ENCODE peak calls at places on chromosome 22, in eight cellular contexts. One of them, this sample, is unnamed.

GRCh38 chr22:27241430-27242110 is 560.0 kb downstream of the MN1 start:
- DNase-seq in uterus: no peak
- DNase-seq in HCT116: no peak
- DNase-seq in cardiac muscle cell: peak; percentile 34
- DNase-seq in AG09309: no peak
- DNase-seq in fibroblast of pulmonary artery: peak; percentile 44
- DNase-seq in nephron progenitor cell: peak; percentile 43
- DNase-seq in AG09319: no peak
- DNase-seq in this sample: no peak

GRCh38 chr22:31945478-31945815 is 1.1 kb downstream of the YWHAH start:
- DNase-seq in uterus: no peak
- DNase-seq in HCT116: no peak
- DNase-seq in cardiac muscle cell: no peak
- DNase-seq in AG09309: no peak
- DNase-seq in fibroblast of pulmonary artery: no peak
- DNase-seq in nephron progenitor cell: no peak
- DNase-seq in AG09319: no peak
- DNase-seq in this sample: no peak

GRCh38 chr22:20607157-20607907 is 99.9 kb downstream of the MED15 start:
- DNase-seq in uterus: no peak
- DNase-seq in HCT116: no peak
- DNase-seq in cardiac muscle cell: peak; percentile 14
- DNase-seq in AG09309: no peak
- DNase-seq in fibroblast of pulmonary artery: no peak
- DNase-seq in nephron progenitor cell: peak; percentile 40
- DNase-seq in AG09319: no peak
- DNase-seq in this sample: no peak

GRCh38 chr22:37330200-37331033 is 48.1 kb downstream of the CYTH4 start:
- DNase-seq in uterus: no peak
- DNase-seq in HCT116: peak; percentile 96
- DNase-seq in cardiac muscle cell: peak; percentile 92
- DNase-seq in AG09309: peak; percentile 72
- DNase-seq in fibroblast of pulmonary artery: peak; percentile 84
- DNase-seq in nephron progenitor cell: peak; percentile 87
- DNase-seq in AG09319: no peak
- DNase-seq in this sample: peak; percentile 81

GRCh38 chr22:47205081-47205491 is 442.6 kb downstream of the TBC1D22A start:
- DNase-seq in uterus: no peak
- DNase-seq in HCT116: no peak
- DNase-seq in cardiac muscle cell: no peak
- DNase-seq in AG09309: no peak
- DNase-seq in fibroblast of pulmonary artery: no peak
- DNase-seq in nephron progenitor cell: no peak
- DNase-seq in AG09319: no peak
- DNase-seq in this sample: no peak

GRCh38 chr22:39546889-39547586 is 14.5 kb upstream of the RPS19BP1 start:
- DNase-seq in uterus: no peak
- DNase-seq in HCT116: no peak
- DNase-seq in cardiac muscle cell: no peak
- DNase-seq in AG09309: no peak
- DNase-seq in fibroblast of pulmonary artery: no peak
- DNase-seq in nephron progenitor cell: no peak
- DNase-seq in AG09319: no peak
- DNase-seq in this sample: no peak

GRCh38 chr22:44112191-44112590 is 68.5 kb upstream of the PARVG start:
- DNase-seq in uterus: no peak
- DNase-seq in HCT116: no peak
- DNase-seq in cardiac muscle cell: no peak
- DNase-seq in AG09309: no peak
- DNase-seq in fibroblast of pulmonary artery: no peak
- DNase-seq in nephron progenitor cell: no peak
- DNase-seq in AG09319: no peak
- DNase-seq in this sample: no peak

GRCh38 chr22:40335358-40335757 is 10.9 kb upstream of the ADSL start:
- DNase-seq in uterus: no peak
- DNase-seq in HCT116: no peak
- DNase-seq in cardiac muscle cell: no peak
- DNase-seq in AG09309: no peak
- DNase-seq in fibroblast of pulmonary artery: no peak
- DNase-seq in nephron progenitor cell: no peak
- DNase-seq in AG09319: no peak
- DNase-seq in this sample: no peak

GRCh38 chr22:24154826-24155225 is 26.5 kb upstream of the SUSD2 start:
- DNase-seq in uterus: no peak
- DNase-seq in HCT116: no peak
- DNase-seq in cardiac muscle cell: no peak
- DNase-seq in AG09309: no peak
- DNase-seq in fibroblast of pulmonary artery: no peak
- DNase-seq in nephron progenitor cell: no peak
- DNase-seq in AG09319: no peak
- DNase-seq in this sample: no peak

GRCh38 chr22:24157783-24158170 is 23.5 kb upstream of the SUSD2 start:
- DNase-seq in uterus: no peak
- DNase-seq in HCT116: no peak
- DNase-seq in cardiac muscle cell: no peak
- DNase-seq in AG09309: no peak
- DNase-seq in fibroblast of pulmonary artery: no peak
- DNase-seq in nephron progenitor cell: no peak
- DNase-seq in AG09319: no peak
- DNase-seq in this sample: no peak

GRCh38 chr22:24155597-24156145 is 25.6 kb upstream of the SUSD2 start:
- DNase-seq in uterus: peak; percentile 83
- DNase-seq in HCT116: no peak
- DNase-seq in cardiac muscle cell: peak; percentile 84
- DNase-seq in AG09309: no peak
- DNase-seq in fibroblast of pulmonary artery: peak; percentile 68
- DNase-seq in nephron progenitor cell: peak; percentile 72
- DNase-seq in AG09319: peak; percentile 49
- DNase-seq in this sample: peak; percentile 22

GRCh38 chr22:24156146-24156914 is 25.0 kb upstream of the SUSD2 start:
- DNase-seq in uterus: no peak
- DNase-seq in HCT116: no peak
- DNase-seq in cardiac muscle cell: peak; percentile 72
- DNase-seq in AG09309: no peak
- DNase-seq in fibroblast of pulmonary artery: peak; percentile 35
- DNase-seq in nephron progenitor cell: peak; percentile 55
- DNase-seq in AG09319: no peak
- DNase-seq in this sample: no peak

DNA sequence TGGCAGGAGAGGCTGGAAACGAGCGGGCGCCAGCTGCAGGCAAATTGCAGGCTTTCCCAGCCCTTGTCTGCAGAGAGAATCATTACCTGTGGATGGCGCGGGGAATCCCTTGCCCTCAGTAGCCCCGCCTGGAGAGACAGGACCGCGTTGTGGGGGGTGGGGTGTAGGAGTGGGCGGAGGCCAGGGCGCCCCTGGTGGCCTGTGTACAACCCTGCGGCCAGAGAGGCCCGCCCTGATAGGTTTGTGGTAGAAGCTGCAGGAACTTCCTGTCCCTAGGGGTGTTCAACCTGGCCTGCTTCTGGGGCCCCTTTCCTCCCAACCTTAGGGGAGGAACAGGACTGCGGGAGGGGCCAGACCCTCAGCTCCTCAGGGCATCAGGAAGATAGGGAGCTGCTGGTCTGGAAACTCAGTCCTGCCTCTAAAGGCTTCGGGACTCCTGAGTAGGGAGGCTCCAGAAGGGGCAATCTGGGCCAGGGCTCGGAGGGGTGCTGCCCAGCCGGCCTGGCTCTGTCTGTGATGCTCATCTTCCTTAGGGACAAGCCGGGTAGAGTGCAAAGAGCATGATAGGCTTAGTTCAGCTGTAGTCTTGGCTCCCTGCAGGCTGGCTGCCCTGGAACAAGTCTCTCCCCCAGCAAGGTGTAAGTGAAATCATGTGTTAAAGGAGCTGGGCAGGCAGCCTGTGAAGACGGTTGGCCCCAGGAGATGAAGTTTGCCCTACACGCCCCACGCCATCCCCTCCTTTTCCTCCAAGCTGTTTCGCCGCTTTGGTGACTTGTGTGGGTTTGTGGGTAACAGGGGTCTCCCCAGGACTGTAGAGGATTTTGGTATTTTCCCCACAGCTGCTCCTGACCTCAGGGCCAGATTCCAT is 24.1 kb upstream of the SUSD2 start:
- DNase-seq in uterus: peak; percentile 86
- DNase-seq in HCT116: peak; percentile 67
- DNase-seq in cardiac muscle cell: peak; percentile 90
- DNase-seq in AG09309: no peak
- DNase-seq in fibroblast of pulmonary artery: peak; percentile 69
- DNase-seq in nephron progenitor cell: peak; percentile 86
- DNase-seq in AG09319: peak; percentile 37
- DNase-seq in this sample: peak; percentile 74
- TF ChIP-seq CTCF in uterus: peak; percentile 83
- TF ChIP-seq CTCF in HCT116: peak; percentile 93
- TF ChIP-seq CTCF in cardiac muscle cell: peak; percentile 91
- TF ChIP-seq CTCF in AG09309: peak; percentile 92
- TF ChIP-seq CTCF in fibroblast of pulmonary artery: peak; percentile 80
- TF ChIP-seq CTCF in nephron progenitor cell: peak; percentile 84
- TF ChIP-seq CTCF in AG09319: peak; percentile 85
- TF ChIP-seq CTCF in this sample: peak; percentile 79

GRCh38 chr22:41504397-41504796 is 35.5 kb downstream of the ACO2 start:
- DNase-seq in uterus: no peak
- DNase-seq in HCT116: no peak
- DNase-seq in cardiac muscle cell: no peak
- DNase-seq in AG09309: no peak
- DNase-seq in fibroblast of pulmonary artery: no peak
- DNase-seq in nephron progenitor cell: no peak
- DNase-seq in AG09319: no peak
- DNase-seq in this sample: no peak

GRCh38 chr22:41500303-41500702 is 31.4 kb downstream of the ACO2 start:
- DNase-seq in uterus: no peak
- DNase-seq in HCT116: no peak
- DNase-seq in cardiac muscle cell: no peak
- DNase-seq in AG09309: no peak
- DNase-seq in fibroblast of pulmonary artery: no peak
- DNase-seq in nephron progenitor cell: no peak
- DNase-seq in AG09319: no peak
- DNase-seq in this sample: no peak

GRCh38 chr22:41499624-41500280 is 30.8 kb downstream of the ACO2 start:
- DNase-seq in uterus: no peak
- DNase-seq in HCT116: no peak
- DNase-seq in cardiac muscle cell: no peak
- DNase-seq in AG09309: no peak
- DNase-seq in fibroblast of pulmonary artery: no peak
- DNase-seq in nephron progenitor cell: no peak
- DNase-seq in AG09319: no peak
- DNase-seq in this sample: no peak

GRCh38 chr22:41498322-41498721 is 29.4 kb downstream of the ACO2 start:
- DNase-seq in uterus: no peak
- DNase-seq in HCT116: no peak
- DNase-seq in cardiac muscle cell: no peak
- DNase-seq in AG09309: no peak
- DNase-seq in fibroblast of pulmonary artery: no peak
- DNase-seq in nephron progenitor cell: no peak
- DNase-seq in AG09319: no peak
- DNase-seq in this sample: no peak

DNA sequence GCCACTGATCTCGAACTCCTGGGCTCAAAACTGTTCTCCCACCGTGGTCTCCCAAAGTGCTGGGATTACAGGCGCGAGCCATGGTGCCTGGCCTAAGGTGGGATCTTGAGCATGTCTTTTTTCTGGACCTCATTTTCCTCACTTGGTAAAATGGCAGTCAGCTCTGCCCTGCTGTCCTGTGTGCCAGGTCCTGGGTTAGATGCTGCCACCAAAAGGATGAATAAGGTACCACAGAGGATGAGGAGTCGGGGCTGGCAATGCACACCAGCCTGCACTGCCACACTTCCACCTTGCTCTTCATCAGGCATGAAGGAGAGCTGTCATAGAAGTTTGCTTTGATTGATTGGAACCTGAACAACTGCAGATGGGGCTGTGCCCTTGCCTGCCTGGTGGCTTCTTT is 32.3 kb downstream of the ACO2 start:
- DNase-seq in uterus: no peak
- DNase-seq in HCT116: no peak
- DNase-seq in cardiac muscle cell: no peak
- DNase-seq in AG09309: no peak
- DNase-seq in fibroblast of pulmonary artery: no peak
- DNase-seq in nephron progenitor cell: no peak
- DNase-seq in AG09319: no peak
- DNase-seq in this sample: no peak
- TF ChIP-seq CTCF in uterus: no peak
- TF ChIP-seq CTCF in HCT116: peak; percentile 36
- TF ChIP-seq CTCF in cardiac muscle cell: peak; percentile 10
- TF ChIP-seq CTCF in AG09309: no peak
- TF ChIP-seq CTCF in fibroblast of pulmonary artery: peak; percentile 17
- TF ChIP-seq CTCF in nephron progenitor cell: no peak
- TF ChIP-seq CTCF in AG09319: peak; percentile 10
- TF ChIP-seq CTCF in this sample: peak; percentile 23

GRCh38 chr22:45833613-45834012 is 143.3 kb downstream of the WNT7B start:
- DNase-seq in uterus: no peak
- DNase-seq in HCT116: no peak
- DNase-seq in cardiac muscle cell: no peak
- DNase-seq in AG09309: no peak
- DNase-seq in fibroblast of pulmonary artery: no peak
- DNase-seq in nephron progenitor cell: no peak
- DNase-seq in AG09319: no peak
- DNase-seq in this sample: no peak

GRCh38 chr22:45832180-45832579 is 144.8 kb downstream of the WNT7B start:
- DNase-seq in uterus: no peak
- DNase-seq in HCT116: no peak
- DNase-seq in cardiac muscle cell: no peak
- DNase-seq in AG09309: no peak
- DNase-seq in fibroblast of pulmonary artery: no peak
- DNase-seq in nephron progenitor cell: no peak
- DNase-seq in AG09319: no peak
- DNase-seq in this sample: no peak

GRCh38 chr22:45830531-45831245 is 146.3 kb downstream of the WNT7B start:
- DNase-seq in uterus: no peak
- DNase-seq in HCT116: no peak
- DNase-seq in cardiac muscle cell: peak; percentile 24
- DNase-seq in AG09309: no peak
- DNase-seq in fibroblast of pulmonary artery: peak; percentile 19
- DNase-seq in nephron progenitor cell: no peak
- DNase-seq in AG09319: no peak
- DNase-seq in this sample: no peak

GRCh38 chr22:45832959-45833580 is 143.9 kb downstream of the WNT7B start:
- DNase-seq in uterus: no peak
- DNase-seq in HCT116: no peak
- DNase-seq in cardiac muscle cell: no peak
- DNase-seq in AG09309: no peak
- DNase-seq in fibroblast of pulmonary artery: no peak
- DNase-seq in nephron progenitor cell: no peak
- DNase-seq in AG09319: no peak
- DNase-seq in this sample: no peak

DNA sequence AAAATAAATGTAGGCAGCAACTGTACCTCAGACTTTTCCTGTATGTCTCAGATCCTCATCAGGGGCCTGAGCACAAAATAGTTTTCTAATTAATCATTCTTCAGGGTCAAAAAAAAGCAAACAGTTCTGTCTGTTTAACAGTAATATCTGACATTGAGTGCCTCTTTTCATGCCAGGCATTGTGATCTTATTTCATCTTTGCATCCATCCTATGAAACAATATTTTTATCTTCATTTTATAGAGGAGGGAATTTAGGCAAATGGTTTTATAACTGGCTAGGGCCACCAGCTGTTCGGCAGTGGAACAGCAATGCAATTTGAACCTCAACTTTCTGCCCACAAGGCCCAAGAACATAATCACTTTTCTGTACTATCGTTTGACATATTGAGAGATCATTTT is 145.6 kb downstream of the WNT7B start:
- DNase-seq in uterus: no peak
- DNase-seq in HCT116: peak; percentile 6
- DNase-seq in cardiac muscle cell: no peak
- DNase-seq in AG09309: no peak
- DNase-seq in fibroblast of pulmonary artery: peak; percentile 46
- DNase-seq in nephron progenitor cell: no peak
- DNase-seq in AG09319: no peak
- DNase-seq in this sample: no peak
- TF ChIP-seq CTCF in uterus: peak; percentile 10
- TF ChIP-seq CTCF in HCT116: peak; percentile 49
- TF ChIP-seq CTCF in cardiac muscle cell: peak; percentile 60
- TF ChIP-seq CTCF in AG09309: peak; percentile 65
- TF ChIP-seq CTCF in fibroblast of pulmonary artery: peak; percentile 67
- TF ChIP-seq CTCF in nephron progenitor cell: no peak
- TF ChIP-seq CTCF in AG09319: peak; percentile 61
- TF ChIP-seq CTCF in this sample: no peak

DNA sequence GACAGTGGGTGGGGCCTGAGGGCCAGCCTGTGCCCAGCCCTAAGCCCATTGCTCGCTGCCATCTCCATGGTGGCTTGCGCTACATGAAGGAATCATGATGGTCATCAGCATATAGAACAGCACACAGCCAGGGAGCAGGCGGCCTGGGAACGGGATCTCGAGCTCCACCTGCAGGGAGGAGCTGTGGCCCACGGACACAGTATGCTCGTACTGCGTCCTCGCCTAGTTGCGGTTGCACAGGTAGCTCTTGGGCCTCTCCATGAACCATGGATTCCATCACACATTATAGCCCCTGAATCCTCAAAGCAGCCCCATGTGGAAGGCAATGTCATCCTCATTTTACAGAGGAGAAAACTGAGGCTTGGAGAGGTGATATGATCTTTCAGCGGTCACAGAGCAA is 15.1 kb downstream of the SEC14L4 start:
- DNase-seq in uterus: no peak
- DNase-seq in HCT116: no peak
- DNase-seq in cardiac muscle cell: no peak
- DNase-seq in AG09309: no peak
- DNase-seq in fibroblast of pulmonary artery: no peak
- DNase-seq in nephron progenitor cell: peak; percentile 18
- DNase-seq in AG09319: no peak
- DNase-seq in this sample: no peak
- TF ChIP-seq CTCF in uterus: no peak
- TF ChIP-seq CTCF in HCT116: no peak
- TF ChIP-seq CTCF in cardiac muscle cell: peak; percentile 31
- TF ChIP-seq CTCF in AG09309: peak; percentile 23
- TF ChIP-seq CTCF in fibroblast of pulmonary artery: no peak
- TF ChIP-seq CTCF in nephron progenitor cell: no peak
- TF ChIP-seq CTCF in AG09319: no peak
- TF ChIP-seq CTCF in this sample: no peak

This sample was measured in neural crest cell.